ENCODE peak calls at places on chromosomes 13 and 19, in seven cellular contexts. One of them, this sample, is unnamed.

GRCh38 chr19:48770223-48770622 is 14.9 kb downstream of the FGF21 start:
- DNase-seq in kidney glomerular epithelial cell: no peak
- DNase-seq in B cell: no peak
- DNase-seq in hippocampal formation: no peak
- DNase-seq in iris pigment epithelial cell: peak; percentile 91
- DNase-seq in WTC11: no peak
- DNase-seq in GM06990: no peak
- DNase-seq in this sample: no peak

GRCh38 chr19:33438016-33438671 is 64.6 kb downstream of the CEBPG start:
- DNase-seq in iris pigment epithelial cell: no peak
- DNase-seq in hippocampal formation: peak; percentile 47
- DNase-seq in kidney glomerular epithelial cell: no peak
- DNase-seq in GM06990: no peak
- DNase-seq in B cell: no peak
- DNase-seq in WTC11: no peak
- DNase-seq in this sample: peak; percentile 20

GRCh38 chr13:27043013-27043412 is 128.6 kb downstream of the USP12 start:
- DNase-seq in B cell: no peak
- DNase-seq in GM06990: no peak
- DNase-seq in hippocampal formation: peak; percentile 55
- DNase-seq in WTC11: no peak
- DNase-seq in kidney glomerular epithelial cell: peak; percentile 87
- DNase-seq in iris pigment epithelial cell: peak; percentile 95
- DNase-seq in this sample: peak; percentile 95

GRCh38 chr13:110518571-110518970 is 43.0 kb downstream of the RAB20 start:
- DNase-seq in iris pigment epithelial cell: no peak
- DNase-seq in hippocampal formation: no peak
- DNase-seq in B cell: no peak
- DNase-seq in WTC11: no peak
- DNase-seq in kidney glomerular epithelial cell: no peak
- DNase-seq in GM06990: no peak
- DNase-seq in this sample: no peak

GRCh38 chr13:79776538-79776937 is 295.6 kb downstream of the NDFIP2 start:
- DNase-seq in WTC11: no peak
- DNase-seq in GM06990: no peak
- DNase-seq in kidney glomerular epithelial cell: no peak
- DNase-seq in hippocampal formation: no peak
- DNase-seq in iris pigment epithelial cell: peak; percentile 40
- DNase-seq in B cell: no peak
- DNase-seq in this sample: no peak

GRCh38 chr13:25980255-25980654 is 71.6 kb downstream of the SHISA2 start:
- DNase-seq in B cell: no peak
- DNase-seq in iris pigment epithelial cell: peak; percentile 5
- DNase-seq in kidney glomerular epithelial cell: peak; percentile 17
- DNase-seq in GM06990: no peak
- DNase-seq in WTC11: peak; percentile 58
- DNase-seq in hippocampal formation: no peak
- DNase-seq in this sample: no peak

GRCh38 chr13:46472384-46472783 is 80.6 kb upstream of the LRCH1 start:
- DNase-seq in B cell: no peak
- DNase-seq in iris pigment epithelial cell: no peak
- DNase-seq in kidney glomerular epithelial cell: no peak
- DNase-seq in hippocampal formation: no peak
- DNase-seq in WTC11: no peak
- DNase-seq in GM06990: no peak
- DNase-seq in this sample: no peak

GRCh38 chr19:10290876-10291553 is 1.3 kb downstream of the ICAM5 start:
- DNase-seq in WTC11: peak; percentile 73
- DNase-seq in B cell: no peak
- DNase-seq in kidney glomerular epithelial cell: peak; percentile 10
- DNase-seq in hippocampal formation: no peak
- DNase-seq in iris pigment epithelial cell: peak; percentile 41
- DNase-seq in GM06990: peak; percentile 69
- DNase-seq in this sample: peak; percentile 58

GRCh38 chr13:79522583-79522982 is 41.6 kb downstream of the NDFIP2 start:
- DNase-seq in iris pigment epithelial cell: peak; percentile 85
- DNase-seq in GM06990: peak; percentile 66
- DNase-seq in kidney glomerular epithelial cell: no peak
- DNase-seq in B cell: no peak
- DNase-seq in WTC11: no peak
- DNase-seq in hippocampal formation: no peak
- DNase-seq in this sample: no peak

GRCh38 chr19:53818756-53819155 is 5.4 kb downstream of the NLRP12 start:
- DNase-seq in GM06990: no peak
- DNase-seq in hippocampal formation: no peak
- DNase-seq in kidney glomerular epithelial cell: no peak
- DNase-seq in iris pigment epithelial cell: no peak
- DNase-seq in B cell: no peak
- DNase-seq in WTC11: no peak
- DNase-seq in this sample: no peak

GRCh38 chr19:48315712-48316111 is 9.6 kb upstream of the EMP3 start:
- DNase-seq in hippocampal formation: no peak
- DNase-seq in kidney glomerular epithelial cell: no peak
- DNase-seq in iris pigment epithelial cell: no peak
- DNase-seq in B cell: no peak
- DNase-seq in WTC11: no peak
- DNase-seq in GM06990: no peak
- DNase-seq in this sample: no peak

GRCh38 chr19:48914181-48914580 is 14.1 kb downstream of the NUCB1 start:
- DNase-seq in iris pigment epithelial cell: no peak
- DNase-seq in WTC11: no peak
- DNase-seq in B cell: no peak
- DNase-seq in GM06990: no peak
- DNase-seq in kidney glomerular epithelial cell: no peak
- DNase-seq in hippocampal formation: no peak
- DNase-seq in this sample: no peak

GRCh38 chr19:27748551-27749152 is 1464.3 kb downstream of the UQCRFS1 start:
- DNase-seq in B cell: no peak
- DNase-seq in WTC11: no peak
- DNase-seq in kidney glomerular epithelial cell: no peak
- DNase-seq in GM06990: no peak
- DNase-seq in iris pigment epithelial cell: peak; percentile 36
- DNase-seq in hippocampal formation: no peak
- DNase-seq in this sample: no peak

GRCh38 chr13:24270639-24271131 is 38.7 kb upstream of the C1QTNF9 start:
- DNase-seq in GM06990: peak; percentile 70
- DNase-seq in WTC11: no peak
- DNase-seq in B cell: peak; percentile 69
- DNase-seq in iris pigment epithelial cell: peak; percentile 66
- DNase-seq in hippocampal formation: peak; percentile 79
- DNase-seq in kidney glomerular epithelial cell: peak; percentile 69
- DNase-seq in this sample: peak; percentile 50

GRCh38 chr19:6536138-6536671 is 5.4 kb downstream of the TNFSF9 start:
- DNase-seq in WTC11: peak; percentile 61
- DNase-seq in hippocampal formation: peak; percentile 35
- DNase-seq in iris pigment epithelial cell: peak; percentile 52
- DNase-seq in kidney glomerular epithelial cell: no peak
- DNase-seq in B cell: peak; percentile 95
- DNase-seq in GM06990: peak; percentile 92
- DNase-seq in this sample: peak; percentile 50

GRCh38 chr13:104487006-104487405 is 1420.8 kb upstream of the SLC10A2 start:
- DNase-seq in B cell: no peak
- DNase-seq in hippocampal formation: no peak
- DNase-seq in GM06990: no peak
- DNase-seq in WTC11: no peak
- DNase-seq in kidney glomerular epithelial cell: no peak
- DNase-seq in iris pigment epithelial cell: peak; percentile 64
- DNase-seq in this sample: no peak

GRCh38 chr13:94329754-94330551 is 149.5 kb downstream of the DCT start:
- DNase-seq in WTC11: no peak
- DNase-seq in iris pigment epithelial cell: peak; percentile 97
- DNase-seq in B cell: no peak
- DNase-seq in hippocampal formation: no peak
- DNase-seq in GM06990: no peak
- DNase-seq in kidney glomerular epithelial cell: peak; percentile 85
- DNase-seq in this sample: peak; percentile 21

GRCh38 chr13:23799945-23800344 is 89.3 kb downstream of the MIPEP start:
- DNase-seq in B cell: no peak
- DNase-seq in GM06990: peak; percentile 37
- DNase-seq in iris pigment epithelial cell: peak; percentile 31
- DNase-seq in kidney glomerular epithelial cell: no peak
- DNase-seq in WTC11: no peak
- DNase-seq in hippocampal formation: no peak
- DNase-seq in this sample: no peak

GRCh38 chr13:40186636-40187323 is 479.7 kb downstream of the FOXO1 start:
- DNase-seq in kidney glomerular epithelial cell: no peak
- DNase-seq in B cell: no peak
- DNase-seq in GM06990: no peak
- DNase-seq in iris pigment epithelial cell: no peak
- DNase-seq in WTC11: no peak
- DNase-seq in hippocampal formation: no peak
- DNase-seq in this sample: no peak